ENCODE peak calls at places on chromosomes 1 and 21, in eight cellular contexts. One of them, this sample, is unnamed. For H3K36me3, the result is how much of the 10 kb centered on the place peaks cover.

GRCh38 chr1:30807318-30808066 is 49.9 kb upstream of the LAPTM5 start:
- DNase-seq in cardiac muscle cell: no peak
- DNase-seq in fibroblast of lung: no peak
- DNase-seq in heart left ventricle: peak
- DNase-seq in left ventricle myocardium inferior: peak
- DNase-seq in tibial artery: no peak
- DNase-seq in heart right ventricle: peak
- DNase-seq in lower lobe of right lung: no peak
- DNase-seq in this sample: peak

GRCh38 chr1:8763888-8764287 is 53.6 kb downstream of the RERE start:
- DNase-seq in tibial artery: no peak
- DNase-seq in cardiac muscle cell: peak
- DNase-seq in fibroblast of lung: no peak
- DNase-seq in heart right ventricle: peak
- DNase-seq in left ventricle myocardium inferior: no peak
- DNase-seq in lower lobe of right lung: no peak
- DNase-seq in heart left ventricle: peak
- DNase-seq in this sample: no peak

GRCh38 chr1:204683284-204684205 is 2.0 kb downstream of the LRRN2 start:
- DNase-seq in left ventricle myocardium inferior: no peak
- DNase-seq in heart right ventricle: no peak
- DNase-seq in lower lobe of right lung: no peak
- DNase-seq in tibial artery: peak
- DNase-seq in heart left ventricle: no peak
- DNase-seq in cardiac muscle cell: no peak
- DNase-seq in fibroblast of lung: no peak
- DNase-seq in this sample: no peak

GRCh38 chr1:50697440-50698421 is 262.3 kb downstream of the FAF1 start:
- DNase-seq in heart right ventricle: no peak
- DNase-seq in fibroblast of lung: peak
- DNase-seq in left ventricle myocardium inferior: no peak
- DNase-seq in tibial artery: no peak
- DNase-seq in heart left ventricle: no peak
- DNase-seq in lower lobe of right lung: no peak
- DNase-seq in cardiac muscle cell: no peak
- DNase-seq in this sample: no peak

GRCh38 chr1:235102993-235103411 is 25.6 kb downstream of the TOMM20 start:
- DNase-seq in fibroblast of lung: no peak
- DNase-seq in heart right ventricle: no peak
- DNase-seq in cardiac muscle cell: no peak
- DNase-seq in tibial artery: no peak
- DNase-seq in lower lobe of right lung: no peak
- DNase-seq in left ventricle myocardium inferior: no peak
- DNase-seq in heart left ventricle: no peak
- DNase-seq in this sample: no peak

GRCh38 chr1:186146971-186147370 is 228.1 kb downstream of the TPR start:
- DNase-seq in fibroblast of lung: no peak
- DNase-seq in left ventricle myocardium inferior: no peak
- DNase-seq in heart left ventricle: no peak
- DNase-seq in heart right ventricle: no peak
- DNase-seq in cardiac muscle cell: no peak
- DNase-seq in tibial artery: no peak
- DNase-seq in lower lobe of right lung: no peak
- DNase-seq in this sample: no peak

GRCh38 chr1:11528636-11529121 is 49.7 kb downstream of the DISP3 start:
- DNase-seq in lower lobe of right lung: no peak
- DNase-seq in heart right ventricle: no peak
- DNase-seq in fibroblast of lung: no peak
- DNase-seq in heart left ventricle: no peak
- DNase-seq in cardiac muscle cell: no peak
- DNase-seq in tibial artery: peak
- DNase-seq in left ventricle myocardium inferior: no peak
- DNase-seq in this sample: no peak

GRCh38 chr1:170685166-170685565 is 21.2 kb downstream of the PRRX1 start:
- DNase-seq in heart left ventricle: no peak
- DNase-seq in cardiac muscle cell: no peak
- DNase-seq in tibial artery: no peak
- DNase-seq in left ventricle myocardium inferior: no peak
- DNase-seq in lower lobe of right lung: no peak
- DNase-seq in heart right ventricle: no peak
- DNase-seq in fibroblast of lung: peak
- DNase-seq in this sample: no peak

GRCh38 chr1:21837476-21837875 is 25.4 kb downstream of the LDLRAD2 start:
- DNase-seq in heart right ventricle: no peak
- DNase-seq in cardiac muscle cell: no peak
- DNase-seq in left ventricle myocardium inferior: no peak
- DNase-seq in lower lobe of right lung: no peak
- DNase-seq in heart left ventricle: no peak
- DNase-seq in tibial artery: no peak
- DNase-seq in fibroblast of lung: no peak
- DNase-seq in this sample: no peak

GRCh38 chr1:227745568-227745967 is 10.3 kb downstream of the SNAP47 start:
- DNase-seq in lower lobe of right lung: no peak
- DNase-seq in heart right ventricle: no peak
- DNase-seq in heart left ventricle: no peak
- DNase-seq in fibroblast of lung: no peak
- DNase-seq in cardiac muscle cell: no peak
- DNase-seq in tibial artery: no peak
- DNase-seq in left ventricle myocardium inferior: no peak
- DNase-seq in this sample: no peak

GRCh38 chr21:37292946-37293345 is 25.8 kb upstream of the VPS26C start:
- DNase-seq in cardiac muscle cell: no peak
- DNase-seq in lower lobe of right lung: no peak
- DNase-seq in heart left ventricle: peak
- DNase-seq in left ventricle myocardium inferior: no peak
- DNase-seq in heart right ventricle: peak
- DNase-seq in fibroblast of lung: peak
- DNase-seq in tibial artery: no peak
- DNase-seq in this sample: no peak

GRCh38 chr1:64019818-64020217 is 183.6 kb upstream of the UBE2U start:
- DNase-seq in fibroblast of lung: peak
- DNase-seq in left ventricle myocardium inferior: no peak
- DNase-seq in heart right ventricle: no peak
- DNase-seq in tibial artery: peak
- DNase-seq in cardiac muscle cell: peak
- DNase-seq in heart left ventricle: no peak
- DNase-seq in lower lobe of right lung: no peak
- DNase-seq in this sample: no peak

GRCh38 chr1:43123031-43123430 is 49.1 kb downstream of the EBNA1BP2 start:
- DNase-seq in cardiac muscle cell: no peak
- DNase-seq in tibial artery: no peak
- DNase-seq in heart left ventricle: no peak
- DNase-seq in left ventricle myocardium inferior: no peak
- DNase-seq in fibroblast of lung: no peak
- DNase-seq in heart right ventricle: no peak
- DNase-seq in lower lobe of right lung: no peak
- DNase-seq in this sample: no peak

GRCh38 chr1:43121251-43121650 is 50.8 kb downstream of the EBNA1BP2 start:
- DNase-seq in heart right ventricle: no peak
- DNase-seq in lower lobe of right lung: no peak
- DNase-seq in left ventricle myocardium inferior: no peak
- DNase-seq in cardiac muscle cell: no peak
- DNase-seq in fibroblast of lung: no peak
- DNase-seq in tibial artery: no peak
- DNase-seq in heart left ventricle: no peak
- DNase-seq in this sample: no peak
- H3K4me3 ChIP-seq in heart right ventricle: no peak
- H3K4me3 ChIP-seq in lower lobe of right lung: no peak
- H3K4me3 ChIP-seq in left ventricle myocardium inferior: no peak
- H3K4me3 ChIP-seq in cardiac muscle cell: peak
- H3K4me3 ChIP-seq in fibroblast of lung: no peak
- H3K4me3 ChIP-seq in tibial artery: no peak
- H3K4me3 ChIP-seq in heart left ventricle: no peak
- H3K4me3 ChIP-seq in this sample: no peak

GRCh38 chr1:85911742-85912141 is 203.5 kb upstream of the ZNHIT6 start:
- DNase-seq in cardiac muscle cell: no peak
- DNase-seq in heart left ventricle: no peak
- DNase-seq in lower lobe of right lung: no peak
- DNase-seq in heart right ventricle: no peak
- DNase-seq in left ventricle myocardium inferior: no peak
- DNase-seq in fibroblast of lung: no peak
- DNase-seq in tibial artery: no peak
- DNase-seq in this sample: no peak
- TF ChIP-seq CTCF in cardiac muscle cell: peak
- TF ChIP-seq CTCF in heart left ventricle: no peak
- TF ChIP-seq CTCF in lower lobe of right lung: no peak
- TF ChIP-seq CTCF in heart right ventricle: no peak
- TF ChIP-seq CTCF in left ventricle myocardium inferior: no peak
- TF ChIP-seq CTCF in fibroblast of lung: peak
- TF ChIP-seq CTCF in tibial artery: no peak
- TF ChIP-seq CTCF in this sample: no peak

GRCh38 chr1:100075773-100076172 is 57.0 kb downstream of the SASS6 start:
- DNase-seq in cardiac muscle cell: no peak
- DNase-seq in heart left ventricle: no peak
- DNase-seq in tibial artery: no peak
- DNase-seq in fibroblast of lung: no peak
- DNase-seq in left ventricle myocardium inferior: no peak
- DNase-seq in heart right ventricle: no peak
- DNase-seq in lower lobe of right lung: no peak
- DNase-seq in this sample: no peak

GRCh38 chr1:100076319-100076718 is 56.4 kb downstream of the SASS6 start:
- DNase-seq in left ventricle myocardium inferior: no peak
- DNase-seq in tibial artery: no peak
- DNase-seq in fibroblast of lung: no peak
- DNase-seq in heart right ventricle: no peak
- DNase-seq in lower lobe of right lung: no peak
- DNase-seq in heart left ventricle: no peak
- DNase-seq in cardiac muscle cell: no peak
- DNase-seq in this sample: no peak

GRCh38 chr1:100070201-100070939 is 62.4 kb downstream of the SASS6 start:
- DNase-seq in tibial artery: no peak
- DNase-seq in left ventricle myocardium inferior: no peak
- DNase-seq in heart left ventricle: no peak
- DNase-seq in fibroblast of lung: no peak
- DNase-seq in lower lobe of right lung: peak
- DNase-seq in heart right ventricle: no peak
- DNase-seq in cardiac muscle cell: no peak
- DNase-seq in this sample: no peak

GRCh38 chr1:100074604-100075395 is 57.9 kb downstream of the SASS6 start:
- DNase-seq in left ventricle myocardium inferior: no peak
- DNase-seq in lower lobe of right lung: no peak
- DNase-seq in fibroblast of lung: no peak
- DNase-seq in tibial artery: no peak
- DNase-seq in heart left ventricle: no peak
- DNase-seq in heart right ventricle: no peak
- DNase-seq in cardiac muscle cell: no peak
- DNase-seq in this sample: no peak

GRCh38 chr1:100073531-100073930 is 59.2 kb downstream of the SASS6 start:
- DNase-seq in left ventricle myocardium inferior: no peak
- DNase-seq in lower lobe of right lung: no peak
- DNase-seq in cardiac muscle cell: no peak
- DNase-seq in heart right ventricle: no peak
- DNase-seq in heart left ventricle: no peak
- DNase-seq in fibroblast of lung: peak
- DNase-seq in tibial artery: no peak
- DNase-seq in this sample: no peak
- H3K36me3 ChIP-seq in left ventricle myocardium inferior: half or more
- H3K36me3 ChIP-seq in lower lobe of right lung: half or more
- H3K36me3 ChIP-seq in cardiac muscle cell: under half
- H3K36me3 ChIP-seq in heart right ventricle: half or more
- H3K36me3 ChIP-seq in heart left ventricle: under half
- H3K36me3 ChIP-seq in fibroblast of lung: under half
- H3K36me3 ChIP-seq in tibial artery: under half
- H3K36me3 ChIP-seq in this sample: under half

DNA sequence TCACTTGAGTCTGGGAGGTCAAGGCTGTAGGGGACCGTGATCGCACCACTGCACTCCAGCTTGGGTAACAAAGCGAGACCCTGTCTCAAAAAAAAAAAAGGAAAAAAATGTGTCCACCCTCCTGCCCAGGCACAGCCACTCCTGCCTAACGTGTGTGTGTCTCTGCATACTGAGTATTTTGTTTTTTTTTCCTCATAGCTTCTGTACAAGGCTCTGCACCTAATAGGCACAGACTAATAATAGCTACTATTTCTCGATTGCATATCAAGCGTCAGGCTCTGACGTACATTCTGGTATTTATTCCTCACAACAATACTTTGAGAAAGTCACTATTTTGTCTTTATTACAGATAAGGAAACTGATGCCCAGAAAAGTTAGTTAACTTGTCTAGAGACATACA is 5.0 kb downstream of the PTGFRN start:
- DNase-seq in tibial artery: no peak
- DNase-seq in left ventricle myocardium inferior: no peak
- DNase-seq in lower lobe of right lung: no peak
- DNase-seq in cardiac muscle cell: no peak
- DNase-seq in fibroblast of lung: no peak
- DNase-seq in heart right ventricle: no peak
- DNase-seq in heart left ventricle: no peak
- DNase-seq in this sample: no peak
- H3K4me3 ChIP-seq in tibial artery: no peak
- H3K4me3 ChIP-seq in left ventricle myocardium inferior: peak
- H3K4me3 ChIP-seq in lower lobe of right lung: no peak
- H3K4me3 ChIP-seq in cardiac muscle cell: no peak
- H3K4me3 ChIP-seq in fibroblast of lung: no peak
- H3K4me3 ChIP-seq in heart right ventricle: no peak
- H3K4me3 ChIP-seq in heart left ventricle: peak
- H3K4me3 ChIP-seq in this sample: no peak